ENCODE peak calls at places on chromosome 14, in eight cellular contexts. U is HCT116, G is hepatocyte, N is GM23248, W is SK-N-SH, L is MM.1S, R is PC-9, S is PC-3. K is an unnamed sample.

GRCh38 chr14:77885363-77885762 is 85.5 kb downstream of the ADCK1 start:
- DNase-seq in U (no peak), G (no peak), N (no peak), W (no peak), L (no peak), R (no peak), S (no peak), K (no peak)

GRCh38 chr14:39243831-39244230 is 10.1 kb downstream of the MIA2 start:
- DNase-seq in U (no peak), G (no peak), N (no peak), W (no peak), L (no peak), R (peak; percentile 62), S (peak; percentile 47), K (no peak)

GRCh38 chr14:24368215-24368561 is 204 bp downstream of the NFATC4 start:
- DNase-seq in U (no peak), G (peak; percentile 40), N (no peak), W (no peak), L (no peak), R (no peak), S (no peak), K (no peak)

GRCh38 chr14:104397956-104398355 is 181.6 kb upstream of the C14orf180 start:
- DNase-seq in U (no peak), G (no peak), N (no peak), W (no peak), L (no peak), R (no peak), S (no peak), K (no peak)

GRCh38 chr14:40599726-40600125 is 1007.0 kb upstream of the LRFN5 start:
- DNase-seq in U (no peak), G (peak; percentile 17), N (peak; percentile 2), W (no peak), L (no peak), R (no peak), S (peak; percentile 34), K (no peak)

GRCh38 chr14:70753518-70753953 is 55.8 kb downstream of the MAP3K9 start:
- DNase-seq in U (no peak), G (peak; percentile 56), N (no peak), W (no peak), L (no peak), R (no peak), S (peak; percentile 52), K (no peak)

GRCh38 chr14:61034416-61035100 is 53.5 kb downstream of the SLC38A6 start:
- DNase-seq in U (no peak), G (no peak), N (no peak), W (no peak), L (peak; percentile 47), R (no peak), S (peak; percentile 45), K (peak; percentile 79)

GRCh38 chr14:103255555-103255954 is 78.5 kb upstream of the EIF5 start:
- DNase-seq in U (no peak), G (no peak), N (no peak), W (no peak), L (no peak), R (peak; percentile 70), S (no peak), K (no peak)

GRCh38 chr14:53670701-53671100 is 285.9 kb downstream of the BMP4 start:
- DNase-seq in U (no peak), G (peak; percentile 39), N (peak; percentile 81), W (no peak), L (no peak), R (no peak), S (peak; percentile 67), K (no peak)

GRCh38 chr14:69999246-69999645 is 120.0 kb downstream of the SMOC1 start:
- DNase-seq in U (no peak), G (peak; percentile 62), N (peak; percentile 42), W (no peak), L (no peak), R (peak; percentile 84), S (peak; percentile 66), K (no peak)

GRCh38 chr14:37061697-37062096 is 110.7 kb downstream of the SLC25A21 start:
- DNase-seq in U (no peak), G (peak; percentile 9), N (no peak), W (no peak), L (no peak), R (no peak), S (no peak), K (no peak)

GRCh38 chr14:36773136-36773540 is 111.5 kb downstream of the PAX9 start:
- DNase-seq in U (peak; percentile 33), G (peak; percentile 49), N (peak; percentile 46), W (no peak), L (no peak), R (peak; percentile 57), S (peak; percentile 76), K (no peak)

GRCh38 chr14:105767315-105767714 is 240.9 kb downstream of the TMEM121 start:
- DNase-seq in U (no peak), G (no peak), N (no peak), W (no peak), L (no peak), R (no peak), S (no peak), K (no peak)

GRCh38 chr14:105088812-105089745 is 23.8 kb upstream of the GPR132 start:
- DNase-seq in U (no peak), G (peak; percentile 36), N (peak; percentile 38), W (no peak), L (no peak), R (peak; percentile 29), S (no peak), K (no peak)

GRCh38 chr14:72617391-72618011 is 276.4 kb downstream of the DPF3 start:
- DNase-seq in U (no peak), G (no peak), N (peak; percentile 35), W (no peak), L (no peak), R (no peak), S (no peak), K (no peak)

GRCh38 chr14:20427231-20428009 is 8.5 kb downstream of the KLHL33 start:
- DNase-seq in U (peak; percentile 13), G (peak; percentile 61), N (peak; percentile 83), W (no peak), L (no peak), R (no peak), S (peak; percentile 61), K (peak; percentile 82)

GRCh38 chr14:77126461-77126990 is 15.1 kb downstream of the ZDHHC22 start:
- DNase-seq in U (no peak), G (no peak), N (no peak), W (no peak), L (no peak), R (no peak), S (no peak), K (no peak)

GRCh38 chr14:104799657-104800599 is 973 bp upstream of the ZBTB42 start:
- DNase-seq in U (no peak), G (peak; percentile 95), N (peak; percentile 78), W (peak; percentile 97), L (peak; percentile 66), R (no peak), S (peak; percentile 77), K (peak; percentile 65)

GRCh38 chr14:95058491-95058890 is 98.8 kb downstream of the DICER1 start:
- DNase-seq in U (no peak), G (no peak), N (no peak), W (no peak), L (no peak), R (no peak), S (no peak), K (no peak)

GRCh38 chr14:100681111-100681510 is 45.6 kb upstream of the DLK1 start:
- DNase-seq in U (no peak), G (no peak), N (no peak), W (no peak), L (no peak), R (no peak), S (no peak), K (no peak)
- H3K27ac ChIP-seq in U (no peak overlapping the region), G (peak overlapping the region; percentile 99), N (no peak overlapping the region), W (peak overlapping the region; percentile 99), L (no peak overlapping the region), R (no peak overlapping the region), S (no peak overlapping the region), K (no peak overlapping the region)

GRCh38 chr14:98462908-98463307 is 809.1 kb downstream of the BCL11B start:
- DNase-seq in U (no peak), G (no peak), N (no peak), W (no peak), L (no peak), R (no peak), S (no peak), K (no peak)

GRCh38 chr14:98458702-98459101 is 813.3 kb downstream of the BCL11B start:
- DNase-seq in U (no peak), G (no peak), N (no peak), W (no peak), L (no peak), R (no peak), S (no peak), K (no peak)
- H3K9me2 ChIP-seq in U (no peaks in the 10 kb centered on the region), G (no peaks in the 10 kb centered on the region), N (no peaks in the 10 kb centered on the region), W (no peaks in the 10 kb centered on the region), L (no peaks in the 10 kb centered on the region), R (no peaks in the 10 kb centered on the region), S (no peaks in the 10 kb centered on the region), K (no peaks in the 10 kb centered on the region)

GRCh38 chr14:50602035-50602434 is 42.1 kb downstream of the ATL1 start:
- DNase-seq in U (no peak), G (no peak), N (no peak), W (no peak), L (no peak), R (no peak), S (no peak), K (no peak)
- H3K27ac ChIP-seq in U (no peak overlapping the region), G (no peak overlapping the region), N (no peak overlapping the region), W (no peak overlapping the region), L (no peak overlapping the region), R (no peak overlapping the region), S (peak overlapping the region; percentile 34), K (no peak overlapping the region)

DNA sequence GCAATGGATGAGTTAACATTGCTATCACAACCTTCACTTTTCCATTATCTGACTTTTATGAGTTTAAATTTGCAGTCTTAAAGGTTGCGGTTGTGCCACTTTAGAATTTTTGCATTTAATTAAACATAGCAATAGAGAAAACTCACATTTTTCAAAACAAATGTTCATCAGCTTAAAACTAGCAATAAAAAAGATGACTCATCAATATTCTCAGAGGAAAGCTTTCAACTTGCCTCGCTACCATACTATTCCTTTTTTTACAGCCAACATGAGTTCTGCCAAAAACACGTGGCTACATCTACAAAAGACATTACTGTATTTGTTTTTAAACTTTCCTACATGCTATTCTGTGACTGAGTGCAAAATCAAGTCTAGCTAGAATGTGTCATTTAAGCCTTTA is 497.1 kb downstream of the RPS29 start:
- DNase-seq in U (no peak), G (no peak), N (no peak), W (no peak), L (no peak), R (no peak), S (peak; percentile 6), K (no peak)
- H3K9me2 ChIP-seq in U (no peaks in the 10 kb centered on the region), G (no peaks in the 10 kb centered on the region), N (no peaks in the 10 kb centered on the region), W (no peaks in the 10 kb centered on the region), L (no peaks in the 10 kb centered on the region), R (no peaks in the 10 kb centered on the region), S (no peaks in the 10 kb centered on the region), K (no peaks in the 10 kb centered on the region)

GRCh38 chr14:51262868-51263267 is 22.8 kb downstream of the TMX1 start:
- DNase-seq in U (no peak), G (no peak), N (no peak), W (no peak), L (no peak), R (no peak), S (no peak), K (no peak)
- H3K27ac ChIP-seq in U (no peak overlapping the region), G (no peak overlapping the region), N (no peak overlapping the region), W (no peak overlapping the region), L (no peak overlapping the region), R (no peak overlapping the region), S (no peak overlapping the region), K (no peak overlapping the region)